ENCODE peak calls at places on chromosomes 6 and 20, in ten cellular contexts. F, D, X, W, K, Z, P, L, M and Q are unnamed samples.

GRCh38 chr6:149580880-149581279 is 14.7 kb downstream of the GINM1 start:
- DNase-seq in F (no peak), D (no peak), X (no peak), W (no peak), K (no peak), Z (no peak), P (no peak), L (no peak), M (no peak), Q (no peak)

GRCh38 chr20:30985386-30985785 is 272.1 kb upstream of the DEFB115 start:
- DNase-seq in F (peak; percentile 22), D (no peak), X (no peak), W (no peak), K (no peak), Z (no peak), P (no peak), L (no peak), M (no peak), Q (no peak)

GRCh38 chr20:40630723-40631631 is 58.1 kb downstream of the MAFB start:
- DNase-seq in F (peak; percentile 42), D (peak; percentile 20), X (no peak), W (no peak), K (no peak), Z (peak; percentile 60), P (no peak), L (no peak), M (no peak), Q (no peak)

GRCh38 chr6:26312501-26313390 is 52.3 kb upstream of the BTN3A2 start:
- DNase-seq in F (peak; percentile 94), D (peak; percentile 87), X (peak; percentile 59), W (peak; percentile 93), K (peak; percentile 94), Z (peak; percentile 85), P (peak; percentile 95), L (peak; percentile 96), M (peak; percentile 65), Q (peak; percentile 92)

GRCh38 chr6:41648921-41649320 is 10.7 kb downstream of the MDFI start:
- DNase-seq in F (no peak), D (no peak), X (no peak), W (no peak), K (no peak), Z (no peak), P (no peak), L (no peak), M (no peak), Q (no peak)

GRCh38 chr6:70547313-70547712 is 19.4 kb upstream of the SDHAF4 start:
- DNase-seq in F (no peak), D (no peak), X (no peak), W (peak; percentile 32), K (peak; percentile 14), Z (no peak), P (peak; percentile 47), L (peak; percentile 59), M (no peak), Q (no peak)

GRCh38 chr6:157155838-157156237 is 167.5 kb downstream of the TMEM242 start:
- DNase-seq in F (no peak), D (no peak), X (no peak), W (no peak), K (no peak), Z (no peak), P (no peak), L (no peak), M (no peak), Q (no peak)

GRCh38 chr20:21129861-21130260 is 4.0 kb downstream of the KIZ start:
- DNase-seq in F (no peak), D (no peak), X (no peak), W (no peak), K (no peak), Z (no peak), P (no peak), L (peak; percentile 24), M (no peak), Q (no peak)

GRCh38 chr20:2797136-2797983 is 3.1 kb downstream of the CPXM1 start:
- DNase-seq in F (no peak), D (no peak), X (no peak), W (no peak), K (no peak), Z (no peak), P (no peak), L (no peak), M (no peak), Q (no peak)

GRCh38 chr6:3965071-3965718 is 113.7 kb downstream of the FAM217A start:
- DNase-seq in F (no peak), D (no peak), X (no peak), W (no peak), K (peak; percentile 66), Z (no peak), P (no peak), L (no peak), M (no peak), Q (no peak)

GRCh38 chr6:170144952-170145587 is 145.8 kb downstream of the DLL1 start:
- DNase-seq in F (peak; percentile 11), D (no peak), X (no peak), W (no peak), K (no peak), Z (peak; percentile 9), P (no peak), L (no peak), M (no peak), Q (no peak)

GRCh38 chr20:9672976-9673375 is 158.6 kb downstream of the LAMP5 start:
- DNase-seq in F (no peak), D (no peak), X (no peak), W (no peak), K (no peak), Z (no peak), P (no peak), L (no peak), M (no peak), Q (no peak)

GRCh38 chr20:11790047-11790446 is 127.6 kb upstream of the BTBD3 start:
- DNase-seq in F (no peak), D (no peak), X (no peak), W (no peak), K (no peak), Z (no peak), P (no peak), L (no peak), M (no peak), Q (no peak)

GRCh38 chr20:13029687-13030510 is 21.1 kb downstream of the SPTLC3 start:
- DNase-seq in F (peak; percentile 70), D (peak; percentile 70), X (no peak), W (peak; percentile 41), K (peak; percentile 98), Z (peak; percentile 70), P (peak; percentile 41), L (peak; percentile 56), M (no peak), Q (peak; percentile 96)

GRCh38 chr6:30061766-30062458 is 847 bp downstream of the POLR1H start:
- DNase-seq in F (no peak), D (no peak), X (no peak), W (peak; percentile 65), K (peak; percentile 14), Z (no peak), P (no peak), L (peak; percentile 22), M (no peak), Q (peak; percentile 47)

GRCh38 chr20:21505810-21506530 is 7.9 kb downstream of the NKX2-2 start:
- DNase-seq in F (peak; percentile 90), D (no peak), X (no peak), W (peak; percentile 82), K (peak; percentile 61), Z (no peak), P (no peak), L (peak; percentile 66), M (peak; percentile 86), Q (peak; percentile 10)

GRCh38 chr20:8082025-8082424 is 50.0 kb upstream of the PLCB1 start:
- DNase-seq in F (peak; percentile 66), D (no peak), X (no peak), W (no peak), K (no peak), Z (no peak), P (peak; percentile 5), L (peak; percentile 49), M (no peak), Q (no peak)

GRCh38 chr20:62019881-62020492 is 45.7 kb downstream of the TAF4 start:
- DNase-seq in F (no peak), D (no peak), X (no peak), W (no peak), K (no peak), Z (no peak), P (no peak), L (no peak), M (no peak), Q (no peak)

GRCh38 chr20:63234693-63235398 is 859 bp upstream of the BIRC7 start:
- DNase-seq in F (peak; percentile 92), D (no peak), X (no peak), W (peak; percentile 64), K (no peak), Z (no peak), P (no peak), L (no peak), M (peak; percentile 58), Q (no peak)

GRCh38 chr6:63897952-63898351 is 262.4 kb downstream of the PHF3 start:
- DNase-seq in F (no peak), D (no peak), X (no peak), W (no peak), K (no peak), Z (no peak), P (no peak), L (no peak), M (no peak), Q (no peak)

GRCh38 chr6:158854214-158855101 is 35.3 kb upstream of the EZR start:
- DNase-seq in F (peak; percentile 89), D (no peak), X (no peak), W (no peak), K (peak; percentile 58), Z (no peak), P (peak; percentile 80), L (no peak), M (no peak), Q (no peak)

GRCh38 chr6:161374971-161375873 is 101.4 kb upstream of the AGPAT4 start:
- DNase-seq in F (peak; percentile 85), D (peak; percentile 59), X (peak; percentile 68), W (no peak), K (no peak), Z (peak; percentile 78), P (no peak), L (peak; percentile 29), M (peak; percentile 30), Q (no peak)

GRCh38 chr6:159074120-159074684 is 29.4 kb upstream of the TAGAP start:
- DNase-seq in F (peak; percentile 82), D (no peak), X (no peak), W (peak; percentile 48), K (peak; percentile 56), Z (no peak), P (peak; percentile 12), L (peak; percentile 37), M (peak; percentile 34), Q (no peak)

GRCh38 chr6:788058-788457 is 95.1 kb upstream of the EXOC2 start:
- DNase-seq in F (no peak), D (no peak), X (no peak), W (no peak), K (no peak), Z (no peak), P (no peak), L (no peak), M (no peak), Q (no peak)

GRCh38 chr6:169263836-169264608 is 10.4 kb upstream of the THBS2 start:
- DNase-seq in F (no peak), D (no peak), X (peak; percentile 90), W (peak; percentile 31), K (peak; percentile 75), Z (no peak), P (peak; percentile 56), L (no peak), M (no peak), Q (no peak)

GRCh38 chr6:32980488-32981038 is 12.2 kb downstream of the BRD2 start:
- DNase-seq in F (peak; percentile 62), D (no peak), X (no peak), W (no peak), K (no peak), Z (no peak), P (no peak), L (no peak), M (no peak), Q (no peak)

GRCh38 chr6:159969921-159970320 is 1.0 kb downstream of the IGF2R start:
- DNase-seq in F (peak; percentile 68), D (peak; percentile 71), X (peak; percentile 12), W (peak; percentile 73), K (peak; percentile 70), Z (peak; percentile 79), P (peak; percentile 77), L (peak; percentile 79), M (peak; percentile 50), Q (peak; percentile 49)

GRCh38 chr20:59673998-59674445 is 69.7 kb downstream of the PHACTR3 start:
- DNase-seq in F (no peak), D (no peak), X (no peak), W (no peak), K (no peak), Z (no peak), P (no peak), L (no peak), M (no peak), Q (no peak)